ENCODE peak calls at places on chromosomes 11 and 22, in four cellular contexts. K is SW 1271, H is cardiac muscle cell, V is GM04503. F is an unnamed sample.

GRCh38 chr22:23065069-23065451 is 5.3 kb upstream of the GNAZ start:
- DNase-seq in V (no peak), K (no peak), H (no peak), F (no peak)

GRCh38 chr11:47399860-47400812 is 8.3 kb upstream of the SLC39A13 start:
- DNase-seq in K (no peak), V (no peak), H (peak; percentile 24), F (no peak)

GRCh38 chr11:27524155-27524554 is 17.6 kb upstream of the LIN7C start:
- DNase-seq in H (peak; percentile 42), K (no peak), V (peak; percentile 22), F (peak; percentile 10)

GRCh38 chr11:15651033-15651432 is 536.3 kb downstream of the INSC start:
- DNase-seq in H (no peak), K (no peak), V (no peak), F (no peak)

GRCh38 chr11:65439331-65440181 is 17.0 kb downstream of the NEAT1 start:
- DNase-seq in K (no peak), H (no peak), V (no peak), F (no peak)

GRCh38 chr22:16963189-16963945 is 44.7 kb downstream of the GAB4 start:
- DNase-seq in H (no peak), V (no peak), K (no peak), F (no peak)

GRCh38 chr11:11841121-11841604 is 609 bp upstream of the USP47 start:
- DNase-seq in K (no peak), H (peak; percentile 49), V (no peak), F (no peak)

GRCh38 chr11:113546757-113547507 is 71.7 kb upstream of the DRD2 start:
- DNase-seq in H (no peak), V (no peak), K (peak; percentile 70), F (no peak)

GRCh38 chr22:26576026-26576680 is 13.8 kb downstream of the TPST2 start:
- DNase-seq in H (no peak), K (no peak), V (no peak), F (no peak)